ENCODE peak calls at places on chromosomes 4 and X, in four cellular contexts. One of them, this sample, is unnamed.

GRCh38 chrX:99719140-99719539 is 690.9 kb downstream of the PCDH19 start:
- DNase-seq in suprapubic skin: no peak
- DNase-seq in Caco-2: no peak
- DNase-seq in mesenchymal stem cell: no peak
- DNase-seq in this sample: no peak

GRCh38 chrX:46218373-46218772 is 326.8 kb downstream of the ZNF674 start:
- DNase-seq in suprapubic skin: no peak
- DNase-seq in Caco-2: no peak
- DNase-seq in mesenchymal stem cell: no peak
- DNase-seq in this sample: no peak

GRCh38 chrX:129777218-129777768 is 2.5 kb upstream of the SASH3 start:
- DNase-seq in suprapubic skin: no peak
- DNase-seq in Caco-2: no peak
- DNase-seq in mesenchymal stem cell: no peak
- DNase-seq in this sample: no peak

GRCh38 chrX:154368630-154369452 is 5.6 kb downstream of the FLNA start:
- DNase-seq in suprapubic skin: peak; percentile 90
- DNase-seq in Caco-2: peak; percentile 76
- DNase-seq in mesenchymal stem cell: peak; percentile 91
- DNase-seq in this sample: peak; percentile 86

GRCh38 chr4:133565379-133565778 is 416.3 kb downstream of the PCDH10 start:
- DNase-seq in suprapubic skin: no peak
- DNase-seq in Caco-2: no peak
- DNase-seq in mesenchymal stem cell: peak; percentile 64
- DNase-seq in this sample: peak; percentile 86

GRCh38 chrX:69505772-69506616 is 1.9 kb downstream of the NALF2 start:
- DNase-seq in suprapubic skin: no peak
- DNase-seq in Caco-2: no peak
- DNase-seq in mesenchymal stem cell: no peak
- DNase-seq in this sample: no peak

GRCh38 chr4:83561381-83561780 is 25.5 kb downstream of the GPAT3 start:
- DNase-seq in suprapubic skin: no peak
- DNase-seq in Caco-2: no peak
- DNase-seq in mesenchymal stem cell: peak; percentile 38
- DNase-seq in this sample: peak; percentile 37

GRCh38 chr4:71194454-71194853 is 144.4 kb upstream of the SLC4A4 start:
- DNase-seq in suprapubic skin: no peak
- DNase-seq in Caco-2: no peak
- DNase-seq in mesenchymal stem cell: no peak
- DNase-seq in this sample: no peak

GRCh38 chr4:15003891-15004700 is 1.8 kb downstream of the CPEB2 start:
- DNase-seq in suprapubic skin: peak; percentile 82
- DNase-seq in Caco-2: peak; percentile 31
- DNase-seq in mesenchymal stem cell: peak; percentile 18
- DNase-seq in this sample: peak; percentile 52

GRCh38 chr4:139764686-139765085 is 99.1 kb downstream of the MGST2 start:
- DNase-seq in suprapubic skin: peak; percentile 75
- DNase-seq in Caco-2: no peak
- DNase-seq in mesenchymal stem cell: no peak
- DNase-seq in this sample: no peak
- H3K4me1 ChIP-seq in suprapubic skin: peaks cover 10% of the 10 kb centered on the region
- H3K4me1 ChIP-seq in Caco-2: no peaks in the 10 kb centered on the region
- H3K4me1 ChIP-seq in mesenchymal stem cell: peaks cover 11% of the 10 kb centered on the region
- H3K4me1 ChIP-seq in this sample: peaks cover 41% of the 10 kb centered on the region

GRCh38 chrX:13254076-13254785 is 65.6 kb downstream of the ATXN3L start:
- DNase-seq in suprapubic skin: no peak
- DNase-seq in Caco-2: peak; percentile 39
- DNase-seq in mesenchymal stem cell: peak; percentile 56
- DNase-seq in this sample: peak; percentile 52
- H3K4me1 ChIP-seq in suprapubic skin: no peaks in the 10 kb centered on the region
- H3K4me1 ChIP-seq in Caco-2: no peaks in the 10 kb centered on the region
- H3K4me1 ChIP-seq in mesenchymal stem cell: peaks cover 1% of the 10 kb centered on the region
- H3K4me1 ChIP-seq in this sample: peaks cover 15% of the 10 kb centered on the region

DNA sequence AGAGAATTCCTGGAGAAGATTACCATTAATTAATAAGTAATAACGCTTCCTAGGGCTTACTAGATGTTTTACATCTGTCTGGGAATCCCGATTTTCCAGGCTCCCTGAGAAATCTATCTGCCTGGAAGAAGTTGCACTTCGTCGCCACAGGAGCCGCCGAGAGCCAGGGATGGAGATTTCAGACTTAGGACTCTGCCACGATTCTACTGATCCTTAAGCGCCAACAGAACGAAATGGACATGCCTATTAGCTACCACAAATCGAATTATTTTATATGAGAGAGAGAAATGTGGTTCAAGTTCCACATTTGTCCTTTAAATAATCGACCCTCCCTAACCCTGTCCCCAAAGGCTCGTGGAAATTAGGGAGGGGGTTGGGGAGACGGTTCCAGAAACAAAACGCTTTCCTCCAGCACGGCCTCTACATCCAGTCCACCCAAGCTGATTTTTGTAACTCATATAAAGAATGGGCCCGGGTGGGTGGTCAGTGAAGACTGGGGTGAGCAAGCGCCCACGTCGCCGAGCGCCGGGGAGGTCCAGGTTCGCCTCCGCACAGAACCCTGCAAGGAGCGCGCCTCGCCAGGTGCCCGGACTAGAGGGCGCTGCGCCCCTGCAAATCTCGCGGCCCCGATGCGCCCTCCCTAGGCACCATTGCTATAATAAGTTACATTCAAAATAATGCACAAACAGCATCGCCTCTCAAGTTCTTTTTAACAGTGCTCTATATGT is 1.9 kb upstream of the FAT1 start:
- DNase-seq in suprapubic skin: no peak
- DNase-seq in Caco-2: peak; percentile 82
- DNase-seq in mesenchymal stem cell: peak; percentile 89
- DNase-seq in this sample: peak; percentile 96
- H3K4me1 ChIP-seq in suprapubic skin: peaks cover 40% of the 10 kb centered on the region
- H3K4me1 ChIP-seq in Caco-2: peaks cover 6% of the 10 kb centered on the region
- H3K4me1 ChIP-seq in mesenchymal stem cell: peaks cover 4% of the 10 kb centered on the region
- H3K4me1 ChIP-seq in this sample: peaks cover 32% of the 10 kb centered on the region

GRCh38 chr4:140738111-140738510 is 18.1 kb downstream of the TBC1D9 start:
- DNase-seq in suprapubic skin: no peak
- DNase-seq in Caco-2: no peak
- DNase-seq in mesenchymal stem cell: no peak
- DNase-seq in this sample: no peak
- H3K4me1 ChIP-seq in suprapubic skin: peaks cover 9% of the 10 kb centered on the region
- H3K4me1 ChIP-seq in Caco-2: peaks cover 31% of the 10 kb centered on the region
- H3K4me1 ChIP-seq in mesenchymal stem cell: peaks cover 9% of the 10 kb centered on the region
- H3K4me1 ChIP-seq in this sample: peaks cover 11% of the 10 kb centered on the region

GRCh38 chr4:5969336-5969735 is 48.9 kb downstream of the C4orf50 start:
- DNase-seq in suprapubic skin: peak; percentile 45
- DNase-seq in Caco-2: no peak
- DNase-seq in mesenchymal stem cell: no peak
- DNase-seq in this sample: no peak

GRCh38 chr4:5970381-5971076 is 47.7 kb downstream of the C4orf50 start:
- DNase-seq in suprapubic skin: peak; percentile 67
- DNase-seq in Caco-2: no peak
- DNase-seq in mesenchymal stem cell: no peak
- DNase-seq in this sample: no peak

GRCh38 chr4:5967783-5968182 is 50.4 kb downstream of the C4orf50 start:
- DNase-seq in suprapubic skin: peak; percentile 38
- DNase-seq in Caco-2: no peak
- DNase-seq in mesenchymal stem cell: no peak
- DNase-seq in this sample: no peak

GRCh38 chr4:5969777-5970176 is 48.5 kb downstream of the C4orf50 start:
- DNase-seq in suprapubic skin: peak; percentile 55
- DNase-seq in Caco-2: no peak
- DNase-seq in mesenchymal stem cell: no peak
- DNase-seq in this sample: no peak

GRCh38 chr4:5968246-5968645 is 50.0 kb downstream of the C4orf50 start:
- DNase-seq in suprapubic skin: peak; percentile 48
- DNase-seq in Caco-2: no peak
- DNase-seq in mesenchymal stem cell: no peak
- DNase-seq in this sample: no peak
- H3K4me1 ChIP-seq in suprapubic skin: no peaks in the 10 kb centered on the region
- H3K4me1 ChIP-seq in Caco-2: no peaks in the 10 kb centered on the region
- H3K4me1 ChIP-seq in mesenchymal stem cell: no peaks in the 10 kb centered on the region
- H3K4me1 ChIP-seq in this sample: no peaks in the 10 kb centered on the region

GRCh38 chr4:173169178-173169427 is 492 bp downstream of the GALNT7 start:
- DNase-seq in suprapubic skin: no peak
- DNase-seq in Caco-2: no peak
- DNase-seq in mesenchymal stem cell: no peak
- DNase-seq in this sample: no peak
- H3K4me1 ChIP-seq in suprapubic skin: peaks cover 11% of the 10 kb centered on the region
- H3K4me1 ChIP-seq in Caco-2: peaks cover 12% of the 10 kb centered on the region
- H3K4me1 ChIP-seq in mesenchymal stem cell: peaks cover 11% of the 10 kb centered on the region
- H3K4me1 ChIP-seq in this sample: peaks cover 10% of the 10 kb centered on the region